ENCODE peak calls at places on chromosomes 13 and 19, in six cellular contexts. J is stimulated activated CD8-positive, alpha-beta memory T cell treated with anti-CD3 and anti-CD28 coated beads, Interleukin-15, amount 100 ng/mL, for 24 hours; H is nephron progenitor cell; L is HT1080; Z is neural crest cell; M is activated B cell treated with CpG ODN at 0.5 μM for 24 hours. O is an unnamed sample.
A peak's percentile ranks its signal among the peaks of the same experiment; 100 is the strongest.

GRCh38 chr19:35144600-35145436 is 1.8 kb downstream of the FXYD7 start:
- DNase-seq in J (no peak), H (peak; percentile 64), L (peak; percentile 49), Z (no peak), M (no peak), O (peak; percentile 92)

GRCh38 chr13:25732146-25732865 is 319.5 kb downstream of the SHISA2 start:
- DNase-seq in J (no peak), H (no peak), L (peak; percentile 72), Z (no peak), M (no peak), O (no peak)

GRCh38 chr13:75870397-75870801 is 234.3 kb downstream of the LMO7 start:
- DNase-seq in J (no peak), H (no peak), L (peak; percentile 38), Z (peak; percentile 20), M (no peak), O (peak; percentile 15)

GRCh38 chr19:42253245-42254082 is 1.5 kb downstream of the ERF start:
- DNase-seq in J (no peak), H (peak; percentile 81), L (peak; percentile 53), Z (peak; percentile 65), M (peak; percentile 71), O (peak; percentile 97)

GRCh38 chr19:50932690-50933083 is 20.2 kb downstream of the KLK5 start:
- DNase-seq in J (no peak), H (no peak), L (no peak), Z (no peak), M (no peak), O (no peak)

GRCh38 chr19:44718441-44719261 is 19.7 kb downstream of the CEACAM16 start:
- DNase-seq in J (no peak), H (peak; percentile 31), L (peak; percentile 85), Z (no peak), M (no peak), O (peak; percentile 90)

GRCh38 chr13:29859971-29860370 is 9.6 kb upstream of the UBL3 start:
- DNase-seq in J (no peak), H (no peak), L (peak; percentile 55), Z (no peak), M (no peak), O (no peak)

GRCh38 chr19:610071-610800 is 20.6 kb downstream of the HCN2 start:
- DNase-seq in J (no peak), H (no peak), L (no peak), Z (no peak), M (no peak), O (no peak)

GRCh38 chr19:55492362-55492944 is 4.2 kb downstream of the SSC5D start:
- DNase-seq in J (no peak), H (no peak), L (no peak), Z (no peak), M (no peak), O (no peak)

GRCh38 chr13:97413694-97414093 is 20.3 kb upstream of the RAP2A start:
- DNase-seq in J (no peak), H (no peak), L (no peak), Z (no peak), M (no peak), O (no peak)

GRCh38 chr19:16338470-16339360 is 14.1 kb downstream of the KLF2 start:
- DNase-seq in J (no peak), H (no peak), L (peak; percentile 99), Z (no peak), M (no peak), O (peak; percentile 66)

O was measured in A549.